ENCODE peak calls at places on chromosome 13, in nine cellular contexts. Y is fibroblast of lung, E is IMR-90, N is neural progenitor cell, P is mesendoderm, W is colonic mucosa, M is neuronal stem cell, J is H9, T is H1. G is an unnamed sample.

GRCh38 chr13:100495455-100495854 is 93.1 kb downstream of the GGACT start:
- DNase-seq in Y (no peak), E (no peak), W (no peak), N (no peak), M (no peak), J (no peak), P (no peak), T (no peak), G (no peak)

GRCh38 chr13:111866731-111867245 is 200.2 kb upstream of the SOX1 start:
- DNase-seq in E (no peak), Y (no peak), W (no peak), M (no peak), J (no peak), P (no peak), T (no peak), N (no peak), G (no peak)

GRCh38 chr13:76009491-76009890 is 373.4 kb downstream of the LMO7 start:
- DNase-seq in M (no peak), W (no peak), P (no peak), Y (peak; percentile 53), N (no peak), T (no peak), E (peak; percentile 75), J (no peak), G (no peak)

GRCh38 chr13:39512687-39513086 is 90.3 kb downstream of the LHFPL6 start:
- DNase-seq in M (no peak), E (no peak), J (no peak), W (no peak), P (no peak), N (no peak), Y (no peak), T (no peak), G (no peak)

GRCh38 chr13:86368924-86369323 is 569.7 kb upstream of the SLITRK6 start:
- DNase-seq in M (no peak), W (no peak), P (no peak), Y (no peak), N (no peak), T (no peak), J (no peak), E (no peak), G (no peak)

GRCh38 chr13:44842158-44842557 is 147.1 kb downstream of the NUFIP1 start:
- DNase-seq in T (no peak), Y (peak; percentile 75), M (no peak), P (no peak), E (peak; percentile 81), W (no peak), N (no peak), J (no peak), G (no peak)

GRCh38 chr13:40758811-40759210 is 12.2 kb downstream of the MRPS31 start:
- DNase-seq in W (no peak), J (no peak), P (no peak), N (no peak), Y (no peak), T (no peak), M (no peak), E (peak; percentile 6), G (no peak)

GRCh38 chr13:20190481-20191310 is 2.0 kb downstream of the GJB2 start:
- DNase-seq in N (no peak), J (no peak), E (peak; percentile 90), W (no peak), Y (peak; percentile 95), T (no peak), M (no peak), P (no peak), G (no peak)

GRCh38 chr13:114112231-114112825 is 20.1 kb downstream of the RASA3 start:
- DNase-seq in P (peak; percentile 66), J (no peak), Y (no peak), W (no peak), T (no peak), N (peak; percentile 80), M (no peak), E (peak; percentile 45), G (peak; percentile 79)

DNA sequence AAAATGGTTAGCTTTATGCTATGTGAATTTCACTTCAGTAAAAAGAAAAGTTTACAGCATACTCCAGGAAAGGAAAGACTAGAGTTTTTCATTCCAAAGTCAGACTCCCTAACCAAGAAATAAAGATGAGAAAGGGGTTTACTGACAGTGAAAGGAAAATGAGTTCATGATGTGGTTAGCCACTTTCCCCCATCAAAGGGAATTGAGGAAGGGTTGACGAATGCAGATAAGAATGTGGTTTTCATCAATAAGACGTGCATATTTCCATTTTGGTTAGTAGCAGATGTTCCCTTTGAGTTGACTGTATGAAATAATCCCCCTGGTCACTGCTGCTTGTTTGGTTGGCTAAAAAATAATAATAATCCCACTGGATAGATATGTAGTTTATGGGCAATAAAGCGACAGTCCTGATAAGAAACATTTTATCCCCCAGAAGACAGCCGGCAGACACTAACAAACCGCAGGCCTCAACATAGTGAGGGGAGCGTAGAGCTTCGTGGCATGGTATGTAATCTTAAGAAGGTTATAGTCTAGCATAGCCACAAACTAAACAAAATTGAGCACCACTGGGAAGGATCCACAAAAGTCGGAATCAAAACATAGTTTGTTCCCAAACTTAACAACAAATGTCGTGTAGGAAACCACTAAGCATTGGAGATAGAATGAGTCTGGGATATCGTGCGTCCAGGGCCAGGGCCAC is 114.8 kb downstream of the COL4A2 start:
- DNase-seq in W (no peak), J (no peak), Y (peak; percentile 98), E (peak; percentile 90), P (no peak), M (no peak), T (no peak), N (no peak), G (no peak)
- H3K4me1 ChIP-seq in W (no peaks in the 10 kb centered on the region), J (no peaks in the 10 kb centered on the region), Y (peaks cover 33% of the 10 kb centered on the region), E (peaks cover 22% of the 10 kb centered on the region), P (no peaks in the 10 kb centered on the region), M (no peaks in the 10 kb centered on the region), T (no peaks in the 10 kb centered on the region), N (peaks cover 5% of the 10 kb centered on the region), G (no peaks in the 10 kb centered on the region)

GRCh38 chr13:112984954-112985802 is 16.2 kb downstream of the MCF2L start:
- DNase-seq in J (no peak), W (peak; percentile 85), N (no peak), P (no peak), M (no peak), E (no peak), Y (no peak), T (no peak), G (no peak)

GRCh38 chr13:112986470-112986869 is 17.5 kb downstream of the MCF2L start:
- DNase-seq in Y (no peak), P (no peak), M (no peak), N (no peak), W (no peak), E (no peak), J (no peak), T (no peak), G (no peak)

GRCh38 chr13:112986946-112987345 is 17.9 kb downstream of the MCF2L start:
- DNase-seq in T (no peak), W (no peak), P (no peak), Y (no peak), M (no peak), N (no peak), E (no peak), J (no peak), G (no peak)

GRCh38 chr13:112984501-112984900 is 15.5 kb downstream of the MCF2L start:
- DNase-seq in W (no peak), T (no peak), M (no peak), Y (no peak), P (no peak), N (no peak), E (no peak), J (no peak), G (no peak)

GRCh38 chr13:112985803-112986408 is 16.9 kb downstream of the MCF2L start:
- DNase-seq in P (no peak), E (no peak), M (no peak), N (no peak), Y (no peak), W (no peak), T (no peak), J (no peak), G (no peak)
- H3K27ac ChIP-seq in P (no peak overlapping the region), E (no peak overlapping the region), M (no peak overlapping the region), N (no peak overlapping the region), Y (no peak overlapping the region), W (no peak overlapping the region), T (no peak overlapping the region), J (no peak overlapping the region), G (no peak overlapping the region)

DNA sequence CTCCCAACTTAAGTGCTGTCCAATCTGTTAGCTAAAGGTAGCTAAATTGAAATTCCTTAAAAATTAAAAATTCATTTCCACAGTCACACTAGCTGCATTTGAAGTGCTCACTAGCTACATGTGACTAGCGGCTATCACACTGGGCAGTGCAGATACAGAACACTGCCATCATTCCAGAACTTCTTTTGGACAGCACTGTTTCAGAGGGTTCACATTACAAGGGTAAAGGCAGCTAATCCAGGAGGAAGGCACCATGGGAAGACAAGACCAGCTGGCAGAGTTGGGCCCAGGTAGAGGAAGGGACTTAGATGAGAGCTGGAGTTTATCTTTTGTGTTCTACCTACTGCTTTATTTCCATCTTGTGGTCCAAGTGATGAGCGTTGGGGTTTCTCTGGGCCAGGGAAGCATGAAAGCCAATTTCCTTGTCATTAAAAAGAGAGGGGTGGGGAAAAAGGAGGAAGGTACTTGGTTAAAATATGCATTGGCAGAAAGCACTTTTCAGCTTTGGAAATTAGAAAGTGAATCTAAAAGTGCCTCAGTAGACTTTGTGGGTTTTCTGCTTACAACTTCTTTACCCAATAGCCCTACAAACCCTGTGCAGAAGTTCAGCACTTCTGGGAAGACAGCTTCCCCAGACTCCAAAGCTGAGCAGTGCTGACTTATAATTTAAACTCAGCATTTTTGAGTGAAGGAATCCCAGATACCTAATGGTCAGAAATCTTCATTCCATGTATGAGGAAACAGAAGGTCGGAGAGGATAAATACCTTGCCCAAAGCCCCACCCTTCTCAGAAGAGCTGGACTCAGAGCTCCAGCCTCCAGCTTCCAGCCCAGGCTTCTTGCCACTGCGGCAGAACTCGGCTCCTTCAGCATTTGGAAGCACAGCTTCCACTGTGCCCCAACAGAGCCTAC is 49.5 kb downstream of the ATP7B start:
- DNase-seq in N (no peak), J (no peak), Y (no peak), M (no peak), P (no peak), E (no peak), W (no peak), T (no peak), G (no peak)
- H3K9ac ChIP-seq in N (no peak overlapping the region), J (no peak overlapping the region), Y (no peak overlapping the region), M (no peak overlapping the region), P (no peak overlapping the region), E (no peak overlapping the region), W (peak overlapping the region; percentile 13), T (no peak overlapping the region), G (no peak overlapping the region)

GRCh38 chr13:93420887-93421286 is 194.3 kb downstream of the GPC6 start:
- DNase-seq in J (no peak), Y (no peak), P (no peak), M (no peak), T (no peak), E (no peak), W (no peak), N (no peak), G (peak; percentile 54)

GRCh38 chr13:93418398-93418797 is 191.8 kb downstream of the GPC6 start:
- DNase-seq in P (no peak), M (no peak), E (no peak), Y (no peak), N (no peak), T (no peak), J (no peak), W (no peak), G (no peak)

GRCh38 chr13:93422980-93423554 is 196.5 kb downstream of the GPC6 start:
- DNase-seq in Y (no peak), M (no peak), T (no peak), N (no peak), W (no peak), E (no peak), P (no peak), J (no peak), G (no peak)

GRCh38 chr13:93416943-93417342 is 190.3 kb downstream of the GPC6 start:
- DNase-seq in E (peak; percentile 22), Y (no peak), T (no peak), M (no peak), N (no peak), P (no peak), W (no peak), J (no peak), G (no peak)

GRCh38 chr13:93420206-93420605 is 193.6 kb downstream of the GPC6 start:
- DNase-seq in E (no peak), W (no peak), T (no peak), M (no peak), Y (no peak), P (peak; percentile 17), N (no peak), J (no peak), G (no peak)
- H3K4me1 ChIP-seq in E (no peaks in the 10 kb centered on the region), W (no peaks in the 10 kb centered on the region), T (peaks cover 2% of the 10 kb centered on the region), M (no peaks in the 10 kb centered on the region), Y (no peaks in the 10 kb centered on the region), P (peaks cover 4% of the 10 kb centered on the region), N (peaks cover 6% of the 10 kb centered on the region), J (peaks cover 9% of the 10 kb centered on the region), G (no peaks in the 10 kb centered on the region)

G was measured in endodermal cell.